ENCODE peak calls at places on chromosomes 1 and 21, in four cellular contexts. J, F, I and K are unnamed samples.

GRCh38 chr21:36643374-36644250 is 55.3 kb upstream of the SIM2 start:
- DNase-seq in J (peak), F (no peak), I (no peak), K (no peak)

GRCh38 chr1:26582053-26582835 is 52.7 kb downstream of the RPS6KA1 start:
- DNase-seq in J (peak), F (no peak), I (no peak), K (no peak)

GRCh38 chr1:223765036-223765718 is 52.8 kb downstream of the CAPN2 start:
- DNase-seq in J (peak), F (peak), I (no peak), K (no peak)

GRCh38 chr1:217471403-217471802 is 159.5 kb downstream of the GPATCH2 start:
- DNase-seq in J (no peak), F (no peak), I (no peak), K (no peak)

GRCh38 chr1:172095831-172096230 is 254.5 kb downstream of the DNM3 start:
- DNase-seq in J (no peak), F (no peak), I (no peak), K (no peak)

GRCh38 chr1:169538998-169539871 is 47.0 kb downstream of the F5 start:
- DNase-seq in J (peak), F (peak), I (peak), K (no peak)

GRCh38 chr21:32096411-32096810 is 182.4 kb downstream of the MIS18A start:
- DNase-seq in J (peak), F (no peak), I (no peak), K (peak)

GRCh38 chr1:62435231-62436038 is 1.4 kb upstream of the USP1 start:
- DNase-seq in J (peak), F (no peak), I (no peak), K (no peak)

GRCh38 chr1:1677718-1678580 is 14.6 kb downstream of the SLC35E2B start:
- DNase-seq in J (no peak), F (no peak), I (no peak), K (no peak)

GRCh38 chr1:91650764-91651163 is 150.1 kb downstream of the CDC7 start:
- DNase-seq in J (peak), F (peak), I (peak), K (peak)

GRCh38 chr1:65431111-65431705 is 10.7 kb downstream of the LEPR start:
- DNase-seq in J (peak), F (peak), I (peak), K (peak)

GRCh38 chr1:199799116-199799515 is 228.4 kb upstream of the NR5A2 start:
- DNase-seq in J (no peak), F (no peak), I (no peak), K (no peak)

GRCh38 chr1:16067127-16067768 is 6.2 kb downstream of the FAM131C start:
- DNase-seq in J (no peak), F (no peak), I (no peak), K (no peak)

GRCh38 chr1:186828612-186829542 is at the start of gene PLA2G4A:
- DNase-seq in J (peak), F (peak), I (peak), K (peak)

GRCh38 chr1:38741341-38741740 is 118.2 kb downstream of the RRAGC start:
- DNase-seq in J (peak), F (no peak), I (no peak), K (no peak)

GRCh38 chr1:221306239-221306638 is 427.0 kb downstream of the HLX start:
- DNase-seq in J (no peak), F (no peak), I (no peak), K (no peak)

GRCh38 chr1:36732038-36732402 is 249.3 kb upstream of the CSF3R start:
- DNase-seq in J (no peak), F (no peak), I (no peak), K (no peak)

GRCh38 chr1:87236585-87236984 is 92.1 kb upstream of the LMO4 start:
- DNase-seq in J (peak), F (no peak), I (peak), K (no peak)

GRCh38 chr1:8733463-8733862 is 84.0 kb downstream of the RERE start:
- DNase-seq in J (no peak), F (no peak), I (no peak), K (no peak)

GRCh38 chr1:153795934-153796785 is 21.0 kb downstream of the SLC27A3 start:
- DNase-seq in J (no peak), F (no peak), I (no peak), K (no peak)

GRCh38 chr1:79811173-79811572 is 804.6 kb upstream of the ADGRL4 start:
- DNase-seq in J (peak), F (peak), I (peak), K (peak)

GRCh38 chr1:32920833-32921232 is 19.6 kb upstream of the TMEM54 start:
- DNase-seq in J (no peak), F (no peak), I (no peak), K (no peak)

GRCh38 chr1:67545364-67545763 is 115.2 kb upstream of the SERBP1 start:
- DNase-seq in J (no peak), F (no peak), I (no peak), K (no peak)

GRCh38 chr1:231039161-231040018 is 664 bp downstream of the FAM89A start:
- DNase-seq in J (peak), F (peak), I (peak), K (no peak)

GRCh38 chr1:77605246-77606026 is 77.0 kb downstream of the ZZZ3 start:
- DNase-seq in J (peak), F (peak), I (peak), K (peak)

GRCh38 chr1:230308039-230308438 is 118.1 kb downstream of the PGBD5 start:
- DNase-seq in J (peak), F (peak), I (peak), K (peak)

GRCh38 chr1:219402925-219403324 is 210.0 kb downstream of the ZC3H11B start:
- DNase-seq in J (peak), F (no peak), I (no peak), K (no peak)

GRCh38 chr21:29114765-29115164 is 15.7 kb upstream of the MAP3K7CL start:
- DNase-seq in J (peak), F (peak), I (peak), K (no peak)

GRCh38 chr1:104706631-104707147 is 957.0 kb downstream of the AMY1C start:
- DNase-seq in J (peak), F (no peak), I (no peak), K (no peak)

GRCh38 chr1:22562584-22563551 is at the start of gene EPHA8:
- DNase-seq in J (no peak), F (no peak), I (no peak), K (no peak)
- TF ChIP-seq EZH2 in J (no peak), F (peak), I (peak), K (peak)

DNA sequence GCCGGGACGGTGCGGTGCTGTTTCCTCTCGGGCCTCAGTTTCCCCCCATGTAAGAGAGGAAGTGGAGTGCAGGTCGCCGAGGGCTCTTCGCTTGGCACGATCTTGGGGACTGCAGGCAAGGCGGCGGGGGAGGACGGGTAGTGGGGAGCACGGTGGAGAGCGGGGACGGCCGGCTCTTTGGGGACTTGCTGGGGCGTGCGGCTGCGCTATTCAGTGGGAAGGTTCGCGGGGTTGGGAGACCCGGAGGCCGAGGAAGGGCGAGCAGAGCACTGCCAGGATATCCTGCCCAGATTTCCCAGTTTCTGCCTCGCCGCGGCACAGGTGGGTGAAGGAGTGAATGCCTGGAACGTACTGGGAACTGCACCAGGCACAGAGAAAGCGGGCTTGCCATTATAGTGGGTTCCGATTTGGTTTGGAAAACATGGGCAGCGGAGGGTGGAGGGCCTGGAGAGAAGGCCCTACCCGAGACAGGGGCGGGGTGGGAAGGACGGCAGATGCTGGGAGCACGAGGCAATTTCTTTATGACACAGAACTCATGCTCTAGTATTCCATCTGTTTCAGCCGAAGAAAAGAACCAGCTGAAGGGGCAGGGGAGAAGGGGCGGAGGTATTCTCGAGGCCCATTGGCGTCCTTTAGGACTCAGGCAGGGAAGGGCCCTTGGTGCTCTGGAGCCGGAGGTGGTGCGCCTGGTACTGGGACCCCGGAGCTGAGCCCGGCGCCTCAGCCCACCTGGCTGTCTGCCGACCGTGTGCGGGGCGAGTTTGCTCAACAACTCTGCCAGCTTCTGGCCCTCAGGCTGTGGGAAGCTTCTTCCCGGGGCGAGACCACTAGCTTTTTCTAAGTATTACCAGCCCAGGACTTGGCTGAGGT is 970 bp downstream of the PCSK9 start:
- DNase-seq in J (no peak), F (no peak), I (peak), K (no peak)
- TF ChIP-seq EZH2 in J (no peak), F (peak), I (peak), K (peak)

DNA sequence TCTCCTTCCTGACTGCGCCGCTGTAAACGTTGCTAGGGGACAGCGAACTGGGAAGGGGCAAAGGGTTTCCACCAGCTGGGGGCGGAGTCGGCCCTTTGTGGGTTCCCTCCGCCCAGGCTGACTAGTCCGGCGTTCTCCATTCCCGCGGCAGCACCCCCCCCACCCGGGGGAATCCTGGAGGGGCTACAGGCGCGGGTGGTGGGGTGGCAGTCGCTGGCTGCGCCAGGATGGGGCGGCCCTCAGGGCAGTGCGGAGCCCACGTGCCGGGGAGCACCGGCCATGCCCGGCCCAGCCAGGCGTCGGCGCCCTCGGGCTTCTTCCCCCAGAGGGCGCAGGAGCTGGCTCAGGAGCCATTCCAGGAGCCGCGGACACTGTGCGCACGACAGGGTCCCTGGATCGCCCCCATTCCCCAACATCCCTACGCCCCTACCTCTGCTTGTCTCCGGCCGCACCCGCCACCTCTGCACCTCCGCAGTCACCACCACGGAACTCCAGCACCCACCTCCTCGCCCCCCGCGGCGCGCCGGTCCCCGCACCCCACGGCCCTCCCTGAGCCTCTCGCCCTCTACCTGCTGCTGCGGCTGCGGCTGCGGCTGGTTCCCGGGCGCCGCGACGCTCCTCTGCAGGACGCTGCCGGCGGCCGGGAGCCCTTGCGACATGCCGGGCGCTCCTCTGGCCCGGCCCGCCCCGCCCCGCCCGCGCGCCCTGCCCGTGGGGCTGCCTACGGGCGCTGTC is 369 bp downstream of the BATF3 start:
- DNase-seq in J (peak), F (no peak), I (peak), K (peak)
- TF ChIP-seq EZH2 in J (no peak), F (no peak), I (no peak), K (peak)

GRCh38 chr1:89126234-89126580 is 293 bp upstream of the GBP2 start:
- DNase-seq in J (no peak), F (no peak), I (no peak), K (no peak)
- TF ChIP-seq EZH2 in J (no peak), F (no peak), I (no peak), K (no peak)